ENCODE peak calls at places on chromosomes 2 and 18, in six cellular contexts. D is GM23248, V is GM23338, L is PC-3, F is PC-9, M is MM.1S. Q is an unnamed sample. For H3F3A, the result is how much of the 10 kb centered on the place peaks cover.

GRCh38 chr18:45690975-45691815 is 32.8 kb upstream of the SLC14A1 start:
- DNase-seq in L (peak), M (no peak), F (peak), D (peak), V (peak), Q (peak)

GRCh38 chr2:85134255-85135065 is 1.3 kb downstream of the TCF7L1 start:
- DNase-seq in V (peak), D (peak), L (peak), F (no peak), M (no peak), Q (peak)

GRCh38 chr2:9114457-9114856 is 92.2 kb upstream of the ASAP2 start:
- DNase-seq in V (no peak), L (peak), D (peak), F (no peak), M (no peak), Q (no peak)

GRCh38 chr2:101775092-101775491 is 77.6 kb downstream of the MAP4K4 start:
- DNase-seq in D (peak), L (no peak), V (no peak), M (no peak), F (no peak), Q (no peak)

GRCh38 chr18:24633121-24633520 is 172.7 kb downstream of the HRH4 start:
- DNase-seq in M (no peak), V (no peak), D (peak), L (no peak), F (no peak), Q (no peak)

GRCh38 chr2:221818569-221818968 is 246.5 kb upstream of the EPHA4 start:
- DNase-seq in M (no peak), V (peak), D (no peak), L (peak), F (peak), Q (no peak)

GRCh38 chr2:190879474-190880373 is 897 bp upstream of the GLS start:
- DNase-seq in F (no peak), V (no peak), M (no peak), L (no peak), D (peak), Q (no peak)

GRCh38 chr2:108998911-108999310 is 9.9 kb upstream of the EDAR start:
- DNase-seq in F (no peak), D (peak), L (no peak), V (no peak), M (no peak), Q (no peak)

GRCh38 chr18:59386909-59387515 is 27.9 kb upstream of the LMAN1 start:
- DNase-seq in F (no peak), V (peak), L (no peak), M (no peak), D (no peak), Q (peak)

GRCh38 chr18:59517446-59518171 is 158.5 kb upstream of the LMAN1 start:
- DNase-seq in L (peak), D (peak), V (peak), M (no peak), F (no peak), Q (peak)

GRCh38 chr18:37424507-37424906 is 141.1 kb downstream of the CELF4 start:
- DNase-seq in V (no peak), M (no peak), L (no peak), D (no peak), F (no peak), Q (no peak)

GRCh38 chr18:34659579-34660517 is 50.2 kb upstream of the DTNA start:
- DNase-seq in F (peak), L (peak), V (peak), D (peak), M (no peak), Q (peak)

GRCh38 chr2:202406445-202406967 is 30.4 kb downstream of the BMPR2 start:
- DNase-seq in F (no peak), L (no peak), M (no peak), D (peak), V (no peak), Q (no peak)

GRCh38 chr18:8140841-8141501 is 468.3 kb upstream of the RAB12 start:
- DNase-seq in L (peak), D (peak), V (peak), F (no peak), M (no peak), Q (no peak)

GRCh38 chr2:124147552-124147951 is 122.5 kb downstream of the CNTNAP5 start:
- DNase-seq in L (no peak), F (no peak), M (no peak), D (no peak), V (no peak), Q (peak)

GRCh38 chr2:241579281-241579680 is 20.7 kb downstream of the BOK start:
- DNase-seq in V (no peak), F (no peak), D (no peak), M (no peak), L (no peak), Q (no peak)

GRCh38 chr2:173271825-173272224 is 82.8 kb upstream of the CDCA7 start:
- DNase-seq in L (peak), M (no peak), F (peak), D (peak), V (no peak), Q (peak)

GRCh38 chr2:147345246-147345645 is 499.6 kb upstream of the ACVR2A start:
- DNase-seq in V (no peak), F (no peak), M (no peak), D (peak), L (peak), Q (no peak)

GRCh38 chr18:56351911-56352502 is 286.4 kb downstream of the TXNL1 start:
- DNase-seq in L (no peak), F (no peak), V (peak), D (peak), M (no peak), Q (peak)

GRCh38 chr2:27720004-27720551 is 51.4 kb upstream of the MRPL33 start:
- DNase-seq in V (no peak), F (peak), M (no peak), D (peak), L (peak), Q (no peak)

GRCh38 chr18:59929621-59930295 is 30.0 kb downstream of the PMAIP1 start:
- DNase-seq in L (no peak), D (peak), M (no peak), F (no peak), V (no peak), Q (no peak)

GRCh38 chr2:58030789-58031188 is 15.8 kb upstream of the VRK2 start:
- DNase-seq in F (no peak), M (no peak), D (peak), V (no peak), L (peak), Q (no peak)

GRCh38 chr18:32847719-32848118 is 74.9 kb upstream of the KLHL14 start:
- DNase-seq in M (no peak), L (no peak), F (no peak), D (no peak), V (peak), Q (peak)

GRCh38 chr2:36492216-36492945 is 105.6 kb downstream of the FEZ2 start:
- DNase-seq in L (no peak), V (no peak), F (no peak), M (no peak), D (no peak), Q (no peak)

GRCh38 chr2:53770264-53770663 is 2.7 kb downstream of the CHAC2 start:
- DNase-seq in D (no peak), F (no peak), V (no peak), M (no peak), L (peak), Q (no peak)

GRCh38 chr2:10892316-10892715 is 19.4 kb upstream of the KCNF1 start:
- DNase-seq in L (no peak), D (no peak), V (no peak), M (no peak), F (no peak), Q (no peak)

GRCh38 chr2:240519396-240520142 is 38.2 kb downstream of the ANKMY1 start:
- DNase-seq in D (peak), L (no peak), M (no peak), V (peak), F (no peak), Q (peak)

GRCh38 chr2:233892793-233893192 is 24.4 kb upstream of the TRPM8 start:
- DNase-seq in M (no peak), L (peak), V (no peak), D (peak), F (peak), Q (no peak)

GRCh38 chr18:29164993-29165599 is 988.2 kb upstream of the CDH2 start:
- DNase-seq in L (peak), F (no peak), V (no peak), D (peak), M (no peak), Q (peak)

GRCh38 chr2:118969025-118969733 is 27.2 kb downstream of the MARCO start:
- DNase-seq in M (no peak), V (no peak), D (peak), L (no peak), F (no peak), Q (no peak)

GRCh38 chr18:78673516-78674321 is 305.9 kb upstream of the SALL3 start:
- DNase-seq in M (no peak), V (no peak), D (no peak), L (no peak), F (no peak), Q (no peak)

GRCh38 chr18:59087391-59087790 is 52.3 kb upstream of the SEC11C start:
- DNase-seq in F (no peak), D (no peak), V (no peak), L (no peak), M (peak), Q (no peak)

GRCh38 chr18:33875029-33875428 is 297.0 kb downstream of the ASXL3 start:
- DNase-seq in F (no peak), D (no peak), V (no peak), L (no peak), M (no peak), Q (no peak)

GRCh38 chr2:51969349-51969748 is 937.4 kb upstream of the NRXN1 start:
- DNase-seq in M (no peak), L (no peak), D (no peak), V (no peak), F (no peak), Q (no peak)

GRCh38 chr2:43222472-43223146 is 3.8 kb downstream of the ZFP36L2 start:
- DNase-seq in F (no peak), V (no peak), D (peak), L (peak), M (peak), Q (no peak)
- H3F3A ChIP-seq in F (half or more), V (under half), D (under half), L (under half), M (half or more), Q (half or more)

GRCh38 chr2:17540813-17541513 is 467 bp downstream of the VSNL1 start:
- DNase-seq in L (no peak), F (no peak), D (no peak), M (peak), V (no peak), Q (no peak)
- TF ChIP-seq EZH2 in L (no peak), F (no peak), D (no peak), M (no peak), V (no peak), Q (no peak)

GRCh38 chr2:171320208-171320621 is 113.6 kb downstream of the METTL8 start:
- DNase-seq in F (no peak), M (no peak), L (no peak), D (no peak), V (no peak), Q (no peak)

GRCh38 chr2:171319164-171319810 is 114.5 kb downstream of the METTL8 start:
- DNase-seq in F (no peak), L (no peak), M (no peak), D (peak), V (peak), Q (peak)

GRCh38 chr2:171317492-171318125 is 116.2 kb downstream of the METTL8 start:
- DNase-seq in L (no peak), D (no peak), V (no peak), M (no peak), F (no peak), Q (peak)

GRCh38 chr2:171318463-171318934 is 115.3 kb downstream of the METTL8 start:
- DNase-seq in V (peak), M (no peak), F (no peak), L (no peak), D (peak), Q (peak)

GRCh38 chr2:171320731-171321130 is 113.1 kb downstream of the METTL8 start:
- DNase-seq in F (no peak), L (no peak), D (no peak), M (no peak), V (no peak), Q (no peak)
- H3F3A ChIP-seq in F (under half), L (under half), D (under half), M (under half), V (under half), Q (under half)

DNA sequence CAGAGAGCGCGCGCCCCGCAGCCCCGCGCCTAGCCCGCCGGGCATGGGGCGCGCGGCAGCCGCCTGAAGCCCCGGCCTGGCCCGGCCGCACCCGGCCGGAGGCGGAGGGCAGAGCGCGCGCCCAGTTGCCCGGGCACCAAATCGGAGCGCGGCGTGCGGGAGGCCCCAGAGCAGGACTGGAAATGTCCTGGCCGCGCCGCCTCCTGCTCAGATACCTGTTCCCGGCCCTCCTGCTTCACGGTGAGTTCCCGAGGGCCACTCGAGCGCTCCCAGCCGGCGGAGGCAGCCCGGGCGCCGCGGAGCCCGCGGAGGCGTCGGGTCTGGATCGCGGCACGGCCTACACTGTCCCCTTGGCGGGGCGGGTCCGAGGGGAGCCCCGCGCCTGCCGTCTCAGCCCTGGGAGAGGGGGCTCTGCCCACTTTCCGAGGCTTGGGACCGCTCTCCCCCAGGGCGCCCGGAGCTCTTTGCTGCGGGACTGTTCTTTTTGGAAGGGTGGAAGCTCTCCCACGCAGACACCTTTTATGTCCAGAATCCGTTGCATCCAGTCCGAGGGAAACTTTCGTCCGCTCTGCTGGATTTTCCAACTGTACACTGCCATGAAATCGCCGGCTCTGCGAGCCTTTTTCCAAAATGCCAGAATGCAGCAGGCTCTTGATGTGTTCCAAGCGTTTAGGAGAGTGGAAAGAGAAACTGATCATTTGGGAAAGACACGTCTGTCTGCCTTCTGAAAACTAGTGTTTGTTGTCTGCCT is 540 bp downstream of the APCDD1 start:
- DNase-seq in D (peak), L (no peak), F (no peak), M (peak), V (peak), Q (no peak)
- TF ChIP-seq EZH2 in D (no peak), L (peak), F (no peak), M (no peak), V (peak), Q (peak)

GRCh38 chr18:48949606-48950535 is 894 bp downstream of the SMAD7 start:
- DNase-seq in V (peak), D (peak), L (peak), F (peak), M (peak), Q (peak)

GRCh38 chr18:48949051-48949605 is 1.6 kb downstream of the SMAD7 start:
- DNase-seq in V (no peak), M (peak), L (peak), D (peak), F (no peak), Q (peak)

GRCh38 chr18:48951448-48952286 is 902 bp upstream of the SMAD7 start:
- DNase-seq in D (peak), L (peak), M (peak), V (peak), F (peak), Q (peak)

GRCh38 chr18:48952287-48953095 is 1.7 kb upstream of the SMAD7 start:
- DNase-seq in V (peak), F (peak), L (peak), M (peak), D (peak), Q (peak)

DNA sequence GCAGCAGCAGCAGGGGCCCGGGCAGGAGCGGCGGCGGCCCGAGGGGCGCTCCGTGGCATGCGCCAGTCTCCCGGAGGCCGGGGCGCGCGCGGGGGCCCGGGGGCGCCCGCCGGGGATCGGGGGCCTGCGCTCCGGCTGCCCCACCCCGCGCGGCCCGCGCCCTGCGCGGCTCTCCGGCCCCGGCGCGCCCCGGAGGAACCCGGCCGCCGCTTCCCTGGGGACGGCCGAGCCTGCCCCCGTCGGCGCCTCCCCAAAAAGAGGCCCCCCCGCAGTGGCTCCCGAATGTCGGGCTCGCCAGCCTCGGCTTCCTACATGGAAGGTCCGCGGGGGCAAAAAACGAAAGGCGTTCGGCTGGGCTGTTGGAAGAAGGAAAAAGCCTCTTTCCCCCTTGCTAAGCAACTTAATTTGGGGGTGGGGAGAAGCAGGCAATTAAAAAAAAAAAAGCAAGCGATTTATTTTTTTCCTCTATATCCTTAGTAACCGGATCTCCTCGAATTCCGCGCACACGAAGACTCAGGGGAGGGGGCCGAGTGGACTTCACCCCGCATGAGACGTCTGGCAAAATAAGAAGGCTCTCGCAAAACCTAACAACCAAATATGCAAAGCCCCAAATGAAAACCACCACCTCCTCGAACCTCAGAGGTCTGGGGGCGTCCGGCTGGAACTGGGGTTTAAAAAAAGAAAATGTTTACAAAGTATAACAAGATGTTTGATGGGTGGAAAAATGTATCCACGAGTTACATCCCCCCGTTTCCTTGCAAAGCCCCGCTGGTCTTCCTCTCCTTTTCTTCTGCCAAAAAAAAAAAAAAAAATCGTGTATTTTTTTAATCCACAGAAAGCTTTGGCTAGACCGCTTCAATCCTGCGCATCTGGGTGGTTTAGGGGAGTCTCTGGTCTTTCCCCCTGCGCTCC is at the start of gene SMAD7:
- DNase-seq in L (no peak), F (no peak), M (no peak), D (peak), V (no peak), Q (no peak)
- H3F3A ChIP-seq in L (under half), F (under half), M (under half), D (half or more), V (under half), Q (half or more)

GRCh38 chr2:161425966-161426365 is 9.9 kb downstream of the TBR1 start:
- DNase-seq in M (no peak), V (no peak), D (no peak), F (no peak), L (no peak), Q (no peak)

GRCh38 chr2:161428240-161428587 is 12.1 kb downstream of the TBR1 start:
- DNase-seq in V (no peak), L (no peak), F (no peak), D (no peak), M (no peak), Q (peak)

GRCh38 chr2:161426416-161426787 is 10.3 kb downstream of the TBR1 start:
- DNase-seq in V (peak), L (no peak), D (no peak), M (no peak), F (no peak), Q (peak)

GRCh38 chr2:161426788-161427412 is 10.8 kb downstream of the TBR1 start:
- DNase-seq in M (no peak), L (no peak), V (peak), F (no peak), D (peak), Q (peak)

DNA sequence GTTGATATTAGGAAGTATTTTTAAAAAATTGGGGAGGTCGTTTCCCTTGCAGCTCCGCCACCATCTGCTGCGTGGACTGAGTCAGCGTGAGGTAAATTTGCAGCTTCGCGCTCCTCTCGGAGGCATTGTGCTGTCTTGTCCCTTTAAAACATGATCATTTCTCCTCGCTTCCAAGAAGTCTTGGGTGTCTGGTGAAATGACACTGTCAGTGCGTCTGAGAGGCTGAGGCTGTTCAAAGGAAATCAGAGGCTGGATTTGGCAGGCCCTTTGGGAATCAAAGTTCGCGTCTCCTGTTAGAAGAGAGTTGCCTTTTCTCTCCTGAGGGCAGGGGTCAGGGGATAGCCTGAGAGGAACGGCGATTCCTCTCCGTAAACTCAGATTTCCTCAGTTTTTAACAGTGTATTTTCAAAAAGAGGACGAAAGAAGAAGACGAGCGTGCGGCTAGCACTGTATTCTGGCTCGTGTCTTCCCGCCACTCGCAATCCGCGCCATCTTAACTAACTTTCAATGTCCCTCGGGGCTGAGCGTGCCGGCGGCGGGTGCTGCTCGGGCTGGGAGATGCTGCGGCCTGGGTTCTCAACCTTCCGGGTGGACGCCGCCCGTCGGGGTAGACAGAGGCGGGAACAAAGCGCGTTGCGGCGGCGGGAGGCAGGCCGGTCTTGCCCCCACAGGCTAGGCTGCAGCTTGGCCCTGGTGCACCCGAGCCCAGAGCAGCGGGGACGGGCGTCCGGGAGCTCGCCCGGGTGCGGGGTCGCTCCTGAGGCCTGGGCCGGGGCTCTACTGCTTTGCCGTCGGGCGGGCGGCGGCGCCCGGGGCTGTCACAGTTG is 11.5 kb downstream of the TBR1 start:
- DNase-seq in V (peak), L (no peak), F (no peak), M (no peak), D (peak), Q (peak)
- TF ChIP-seq EZH2 in V (peak), L (no peak), F (no peak), M (no peak), D (no peak), Q (peak)

GRCh38 chr2:20069756-20070155 is 18.3 kb upstream of the LAPTM4A start:
- DNase-seq in L (no peak), V (no peak), M (no peak), D (no peak), F (no peak), Q (no peak)
- H3F3A ChIP-seq in L (under half), V (under half), M (under half), D (half or more), F (half or more), Q (under half)